ENCODE peak calls at places on chromosomes 6 and 20, in ten cellular contexts. T is T-helper 1 cell, C is ureter, M is astrocyte, Y is sigmoid colon, R is RWPE2, O is left cardiac atrium, H is coronary artery, U is hypothalamus, G is right cardiac atrium. X is an unnamed sample.

GRCh38 chr6:82364087-82365010 is 732 bp downstream of the TPBG start:
- DNase-seq in M (peak), C (peak), O (peak), H (peak), U (no peak), R (peak), T (no peak), G (peak), Y (peak), X (peak)

GRCh38 chr6:3659748-3660147 is 91.8 kb downstream of the PXDC1 start:
- DNase-seq in C (no peak), T (no peak), H (no peak), R (no peak), G (no peak), O (no peak), M (no peak), U (no peak), Y (no peak), X (no peak)

GRCh38 chr20:49583669-49584417 is 15.9 kb upstream of the PTGIS start:
- DNase-seq in Y (peak), C (peak), U (no peak), R (no peak), T (no peak), G (peak), O (peak), M (peak), H (peak), X (peak)

GRCh38 chr6:106315765-106316375 is 9.7 kb downstream of the ATG5 start:
- DNase-seq in O (no peak), Y (no peak), U (no peak), R (no peak), T (no peak), H (no peak), G (no peak), C (no peak), M (peak), X (no peak)

GRCh38 chr20:47129306-47129705 is 227.2 kb downstream of the ZMYND8 start:
- DNase-seq in M (no peak), G (no peak), R (no peak), H (no peak), U (no peak), C (no peak), O (no peak), Y (no peak), T (no peak), X (no peak)

GRCh38 chr20:23159923-23160445 is 73.9 kb upstream of the CD93 start:
- DNase-seq in C (no peak), Y (no peak), U (no peak), O (no peak), M (peak), R (no peak), G (no peak), T (no peak), H (no peak), X (no peak)

GRCh38 chr6:145808239-145808638 is 6.4 kb downstream of the FBXO30 start:
- DNase-seq in U (no peak), C (no peak), Y (no peak), H (no peak), G (no peak), O (no peak), M (no peak), T (no peak), R (no peak), X (no peak)

GRCh38 chr6:34616230-34616591 is 60.1 kb upstream of the SPDEF start:
- DNase-seq in T (no peak), R (no peak), O (no peak), U (no peak), G (no peak), M (no peak), C (no peak), Y (no peak), H (no peak), X (no peak)

GRCh38 chr6:170147056-170147787 is 143.7 kb downstream of the DLL1 start:
- DNase-seq in O (no peak), H (no peak), Y (peak), U (no peak), R (no peak), G (peak), M (no peak), C (no peak), T (no peak), X (no peak)

GRCh38 chr20:43571310-43571709 is 12.5 kb downstream of the SGK2 start:
- DNase-seq in G (no peak), Y (no peak), T (no peak), U (no peak), H (no peak), C (no peak), M (no peak), R (no peak), O (no peak), X (no peak)

GRCh38 chr20:15332711-15333160 is 995.3 kb upstream of the FLRT3 start:
- DNase-seq in T (no peak), U (no peak), M (no peak), O (no peak), C (no peak), H (no peak), R (no peak), G (no peak), Y (no peak), X (no peak)

GRCh38 chr20:2585811-2586210 is 49.4 kb downstream of the TMC2 start:
- DNase-seq in O (no peak), M (peak), H (no peak), G (no peak), Y (no peak), C (no peak), R (no peak), T (no peak), U (no peak), X (peak)

GRCh38 chr6:146851837-146852236 is 253.1 kb downstream of the ADGB start:
- DNase-seq in Y (no peak), H (no peak), R (no peak), T (no peak), M (peak), O (no peak), U (no peak), C (no peak), G (no peak), X (peak)

GRCh38 chr6:107746461-107747030 is 77.6 kb downstream of the SCML4 start:
- DNase-seq in H (no peak), G (no peak), U (no peak), R (no peak), T (no peak), M (no peak), Y (no peak), O (no peak), C (no peak), X (no peak)

GRCh38 chr20:24993337-24994185 is 1.0 kb upstream of the APMAP start:
- DNase-seq in T (no peak), C (peak), R (no peak), M (peak), U (no peak), H (peak), G (no peak), Y (peak), O (no peak), X (peak)

GRCh38 chr6:144262470-144263369 is 22.4 kb upstream of the UTRN start:
- DNase-seq in C (no peak), Y (no peak), O (no peak), G (no peak), M (no peak), H (no peak), U (no peak), R (no peak), T (no peak), X (no peak)

GRCh38 chr6:154579046-154579823 is 68.8 kb upstream of the CNKSR3 start:
- DNase-seq in R (no peak), H (no peak), C (no peak), M (no peak), U (no peak), T (no peak), Y (no peak), O (no peak), G (no peak), X (no peak)

GRCh38 chr20:35918021-35918420 is 36.3 kb downstream of the SCAND1 start:
- DNase-seq in Y (no peak), M (no peak), T (no peak), U (no peak), G (no peak), H (no peak), R (no peak), C (no peak), O (no peak), X (no peak)

GRCh38 chr20:8221887-8222419 is 89.9 kb downstream of the PLCB1 start:
- DNase-seq in G (no peak), T (no peak), R (no peak), O (no peak), H (no peak), Y (no peak), C (no peak), M (no peak), U (no peak), X (no peak)

GRCh38 chr6:149935668-149936067 is 6.1 kb upstream of the ULBP2 start:
- DNase-seq in U (no peak), R (no peak), G (no peak), C (peak), T (no peak), M (no peak), Y (no peak), O (no peak), H (peak), X (no peak)

GRCh38 chr6:144667517-144667916 is 382.4 kb downstream of the UTRN start:
- DNase-seq in H (no peak), T (no peak), M (no peak), C (no peak), R (no peak), G (no peak), Y (no peak), U (no peak), O (no peak), X (no peak)

GRCh38 chr20:22403860-22404608 is 180.3 kb downstream of the FOXA2 start:
- DNase-seq in H (no peak), M (no peak), C (no peak), T (no peak), O (no peak), U (no peak), Y (no peak), G (no peak), R (no peak), X (no peak)

GRCh38 chr6:15264412-15264811 is 18.5 kb downstream of the JARID2 start:
- DNase-seq in H (no peak), O (no peak), R (no peak), M (no peak), C (no peak), Y (no peak), T (no peak), U (no peak), G (no peak), X (no peak)

GRCh38 chr6:125794342-125795137 is 3.8 kb downstream of the NCOA7 start:
- DNase-seq in U (no peak), G (no peak), R (no peak), H (no peak), O (no peak), Y (no peak), C (no peak), T (no peak), M (no peak), X (no peak)

GRCh38 chr6:170080169-170080827 is 210.6 kb downstream of the DLL1 start:
- DNase-seq in R (peak), G (peak), C (no peak), Y (peak), H (peak), T (no peak), M (no peak), O (peak), U (no peak), X (no peak)

GRCh38 chr20:40251284-40251932 is 437.6 kb downstream of the MAFB start:
- DNase-seq in R (no peak), T (no peak), H (no peak), Y (no peak), G (peak), C (no peak), U (no peak), M (no peak), O (no peak), X (peak)

X was measured in kidney glomerular epithelial cell.